ENCODE peak calls at places on chromosomes 11 and 22, in seven cellular contexts. X is AG04450, N is colonic mucosa, J is fibroblast of lung, E is breast epithelium, Y is choroid plexus epithelial cell, R is ascending aorta. B is an unnamed sample.

GRCh38 chr22:17176715-17177114 is 17.6 kb upstream of the HDHD5 start:
- DNase-seq in J (no peak), R (no peak), N (no peak), E (no peak), X (no peak), Y (no peak), B (no peak)

GRCh38 chr11:110317516-110317932 is 21.1 kb upstream of the RDX start:
- DNase-seq in N (no peak), J (peak), Y (peak), X (no peak), R (no peak), E (no peak), B (no peak)

GRCh38 chr11:33507967-33508366 is 192.7 kb downstream of the C11orf91 start:
- DNase-seq in R (no peak), Y (peak), N (no peak), X (no peak), E (no peak), J (no peak), B (peak)

GRCh38 chr11:64644348-64645242 is 53.6 kb downstream of the SLC22A12 start:
- DNase-seq in R (no peak), J (no peak), E (no peak), N (no peak), X (no peak), Y (no peak), B (no peak)

GRCh38 chr11:57203359-57203758 is 21.6 kb downstream of the LRRC55 start:
- DNase-seq in X (no peak), E (no peak), N (peak), J (no peak), R (no peak), Y (no peak), B (no peak)

GRCh38 chr11:44623716-44624491 is 58.4 kb downstream of the CD82 start:
- DNase-seq in X (no peak), R (peak), J (peak), E (peak), N (peak), Y (no peak), B (no peak)

GRCh38 chr22:43004362-43005035 is 10.4 kb downstream of the PACSIN2 start:
- DNase-seq in J (peak), R (no peak), Y (no peak), X (no peak), E (no peak), N (peak), B (peak)

GRCh38 chr11:22079133-22079847 is 113.6 kb upstream of the ANO5 start:
- DNase-seq in Y (no peak), X (no peak), E (no peak), J (no peak), R (no peak), N (no peak), B (no peak)

GRCh38 chr11:86660011-86660595 is 12.3 kb downstream of the ME3 start:
- DNase-seq in N (no peak), Y (peak), J (peak), R (no peak), X (no peak), E (no peak), B (no peak)

GRCh38 chr11:108221401-108221800 is 1.0 kb downstream of the NPAT start:
- DNase-seq in X (no peak), N (no peak), J (peak), Y (peak), R (no peak), E (no peak), B (no peak)

GRCh38 chr11:119714189-119714588 is 14.8 kb downstream of the NECTIN1 start:
- DNase-seq in R (no peak), X (no peak), J (no peak), E (no peak), Y (no peak), N (no peak), B (no peak)

GRCh38 chr11:75784085-75784478 is 15.5 kb downstream of the DGAT2 start:
- DNase-seq in Y (no peak), X (no peak), E (no peak), R (no peak), N (no peak), J (no peak), B (no peak)

GRCh38 chr22:50486561-50487289 is at the start of gene MIOX:
- DNase-seq in R (no peak), Y (peak), J (no peak), N (no peak), E (no peak), X (no peak), B (no peak)

GRCh38 chr11:34546511-34547206 is 33.1 kb upstream of the ELF5 start:
- DNase-seq in X (no peak), E (peak), N (no peak), J (no peak), Y (no peak), R (no peak), B (no peak)

GRCh38 chr22:47600791-47601400 is 838.4 kb downstream of the TBC1D22A start:
- DNase-seq in N (no peak), E (no peak), R (no peak), J (no peak), Y (no peak), X (no peak), B (no peak)

GRCh38 chr11:91813263-91813662 is 411.4 kb upstream of the FAT3 start:
- DNase-seq in J (no peak), Y (no peak), E (no peak), R (no peak), N (no peak), X (no peak), B (no peak)

GRCh38 chr11:47179655-47179991 is 2.9 kb upstream of the ARFGAP2 start:
- DNase-seq in X (no peak), R (no peak), Y (peak), J (no peak), N (no peak), E (no peak), B (peak)

GRCh38 chr11:407651-408080 is 7.1 kb downstream of the SIGIRR start:
- DNase-seq in E (no peak), R (no peak), X (no peak), N (no peak), Y (no peak), J (no peak), B (no peak)

GRCh38 chr11:126398721-126399120 is 43.2 kb downstream of the ST3GAL4 start:
- DNase-seq in X (no peak), Y (no peak), J (no peak), E (no peak), N (no peak), R (no peak), B (no peak)

GRCh38 chr22:36358533-36359171 is 29.1 kb downstream of the MYH9 start:
- DNase-seq in R (peak), E (no peak), J (peak), Y (peak), N (no peak), X (no peak), B (no peak)

GRCh38 chr11:108293229-108293628 is 70.4 kb downstream of the ATM start:
- DNase-seq in Y (no peak), E (no peak), J (no peak), R (no peak), X (no peak), N (no peak), B (no peak)

GRCh38 chr11:128582496-128583366 is 4.6 kb downstream of the ETS1 start:
- DNase-seq in N (no peak), X (peak), E (peak), R (no peak), J (peak), Y (peak), B (no peak)

GRCh38 chr22:49553518-49554295 is 274.0 kb downstream of the BRD1 start:
- DNase-seq in E (no peak), J (no peak), R (peak), Y (no peak), N (no peak), X (no peak), B (no peak)

GRCh38 chr11:13104619-13105236 is 95.6 kb downstream of the RASSF10 start:
- DNase-seq in R (no peak), E (no peak), Y (no peak), X (no peak), J (no peak), N (no peak), B (no peak)

GRCh38 chr11:72238040-72238450 is 5.9 kb downstream of the PHOX2A start:
- DNase-seq in N (peak), E (no peak), X (no peak), J (peak), R (no peak), Y (peak), B (peak)

GRCh38 chr22:45009881-45010531 is at the start of gene PHF21B:
- DNase-seq in X (no peak), J (peak), E (no peak), N (peak), R (no peak), Y (peak), B (peak)

GRCh38 chr11:13216019-13217006 is 61.3 kb upstream of the BMAL1 start:
- DNase-seq in Y (peak), X (peak), E (no peak), N (no peak), R (peak), J (peak), B (no peak)

GRCh38 chr11:2708151-2708581 is 8.4 kb upstream of the KCNQ1OT1 start:
- DNase-seq in R (no peak), X (no peak), J (no peak), Y (peak), E (peak), N (no peak), B (no peak)

GRCh38 chr22:45262931-45263789 is 21.6 kb upstream of the UPK3A start:
- DNase-seq in N (no peak), Y (no peak), E (no peak), X (no peak), R (no peak), J (no peak), B (no peak)

GRCh38 chr11:66970808-66971442 is 4.2 kb upstream of the C11orf86 start:
- DNase-seq in N (no peak), R (peak), X (peak), Y (peak), E (peak), J (peak), B (peak)

GRCh38 chr11:126816655-126817054 is 183.9 kb downstream of the KIRREL3 start:
- DNase-seq in R (no peak), N (no peak), J (peak), E (no peak), Y (no peak), X (no peak), B (no peak)

GRCh38 chr22:42078469-42079318 is 806 bp upstream of the SMDT1 start:
- DNase-seq in N (peak), Y (peak), E (peak), J (no peak), R (no peak), X (no peak), B (no peak)

GRCh38 chr11:130156108-130157022 is 3.2 kb upstream of the ST14 start:
- DNase-seq in N (peak), J (no peak), E (no peak), R (no peak), X (no peak), Y (peak), B (no peak)

GRCh38 chr11:27331984-27332383 is 31.0 kb downstream of the CCDC34 start:
- DNase-seq in R (no peak), E (no peak), Y (peak), N (no peak), X (no peak), J (peak), B (no peak)

GRCh38 chr22:29211066-29211841 is 5.6 kb downstream of the EMID1 start:
- DNase-seq in X (no peak), Y (no peak), R (no peak), J (no peak), N (no peak), E (no peak), B (no peak)
- H3K4me3 ChIP-seq in X (no peak), Y (no peak), R (no peak), J (no peak), N (no peak), E (no peak), B (no peak)

GRCh38 chr11:61728066-61728939 is 24.1 kb upstream of the MYRF start:
- DNase-seq in Y (no peak), N (no peak), E (no peak), R (no peak), X (no peak), J (peak), B (no peak)
- TF ChIP-seq CTCF in Y (peak), N (no peak), E (no peak), R (no peak), X (no peak), J (no peak), B (peak)

GRCh38 chr22:38782402-38783094 is 11.4 kb downstream of the DNAL4 start:
- DNase-seq in J (peak), E (no peak), Y (peak), X (no peak), N (no peak), R (no peak), B (no peak)
- H3K4me3 ChIP-seq in J (no peak), E (no peak), Y (no peak), X (no peak), N (no peak), R (no peak), B (no peak)

GRCh38 chr11:41499429-41499828 is 40.0 kb upstream of the LRRC4C start:
- DNase-seq in N (no peak), R (no peak), J (peak), E (no peak), X (no peak), Y (no peak), B (no peak)

GRCh38 chr11:41494716-41495115 is 35.3 kb upstream of the LRRC4C start:
- DNase-seq in Y (no peak), J (peak), E (no peak), X (no peak), N (no peak), R (no peak), B (no peak)

GRCh38 chr11:41497974-41498373 is 38.5 kb upstream of the LRRC4C start:
- DNase-seq in E (no peak), N (no peak), Y (peak), R (no peak), J (peak), X (no peak), B (no peak)

GRCh38 chr11:41498726-41499125 is 39.3 kb upstream of the LRRC4C start:
- DNase-seq in Y (peak), E (no peak), J (peak), R (no peak), N (no peak), X (no peak), B (no peak)
- TF ChIP-seq CTCF in Y (no peak), E (peak), J (no peak), R (no peak), N (no peak), X (no peak), B (peak)

DNA sequence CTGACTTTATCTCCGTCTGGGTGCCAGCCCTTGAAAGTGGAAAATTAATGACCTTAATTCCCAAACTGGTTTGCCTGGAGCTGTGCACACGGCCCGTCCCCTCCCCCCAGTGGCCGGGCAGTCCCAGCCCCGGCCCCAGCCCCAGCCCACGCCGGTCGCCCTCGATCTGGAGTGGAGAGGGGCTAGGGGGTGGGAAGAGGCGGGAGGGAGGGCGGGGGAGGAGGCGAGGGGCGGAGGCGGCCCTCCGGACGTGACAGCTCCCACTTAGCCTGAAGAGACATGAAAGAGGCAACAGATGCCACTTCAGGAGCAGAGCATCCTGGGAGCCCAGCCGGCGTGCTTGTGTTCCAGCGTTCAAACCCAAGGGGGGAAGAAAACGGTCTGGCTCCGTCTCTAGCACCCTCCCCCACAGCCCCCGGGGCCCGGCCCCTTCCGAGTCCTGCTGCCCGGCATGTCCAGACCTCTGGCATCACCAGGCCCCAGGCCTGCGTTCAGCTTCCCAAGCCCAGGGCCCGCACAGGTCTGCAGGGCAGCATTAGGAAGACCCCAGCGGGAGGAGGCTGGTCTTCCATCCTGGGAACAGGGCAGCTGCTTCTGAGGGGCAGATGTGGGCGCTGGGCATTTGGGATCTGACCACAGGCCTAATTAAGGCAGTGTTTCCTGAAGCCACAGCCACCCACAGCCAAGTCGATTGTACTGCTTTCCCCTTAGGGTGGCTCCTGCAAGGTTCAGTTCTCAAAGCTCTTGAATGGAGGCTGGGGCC is 20.0 kb upstream of the LMO1 start:
- DNase-seq in R (no peak), J (peak), E (peak), N (peak), X (no peak), Y (no peak), B (no peak)
- H3K4me3 ChIP-seq in R (peak), J (no peak), E (peak), N (no peak), X (no peak), Y (no peak), B (no peak)